ENCODE peak calls at places on chromosomes 16 and 17, in five cellular contexts. R is effector memory CD8-positive, alpha-beta T cell; M is activated CD4-positive, alpha-beta T cell treated with anti-CD3 and anti-CD28 coated beads, Interleukin-2, amount 10 ng/mL, durations not matched to agents 7 days and 5 days; K is T47D; T is AG08396. I is an unnamed sample.

GRCh38 chr16:85445779-85446222 is 167.3 kb upstream of the GSE1 start:
- DNase-seq in R (no peak), M (no peak), K (peak; percentile 64), T (peak; percentile 58), I (no peak)

GRCh38 chr16:89452925-89453324 is 37.4 kb downstream of the ANKRD11 start:
- DNase-seq in R (no peak), M (no peak), K (no peak), T (no peak), I (no peak)

GRCh38 chr16:81816793-81817210 is 37.7 kb downstream of the PLCG2 start:
- DNase-seq in R (no peak), M (no peak), K (no peak), T (no peak), I (no peak)

GRCh38 chr17:82400830-82401229 is 17.3 kb upstream of the HEXD start:
- DNase-seq in R (peak; percentile 31), M (peak; percentile 66), K (no peak), T (no peak), I (peak; percentile 69)

GRCh38 chr16:83995756-83996155 is 27.7 kb downstream of the NECAB2 start:
- DNase-seq in R (no peak), M (no peak), K (no peak), T (peak; percentile 45), I (no peak)

GRCh38 chr17:61150686-61151299 is 248.8 kb upstream of the TBX2 start:
- DNase-seq in R (no peak), M (no peak), K (no peak), T (no peak), I (no peak)

GRCh38 chr16:15610369-15610871 is 32.5 kb downstream of the MARF1 start:
- DNase-seq in R (no peak), M (no peak), K (no peak), T (no peak), I (no peak)

GRCh38 chr17:44767493-44767892 is 8.7 kb downstream of the ADAM11 start:
- DNase-seq in R (no peak), M (no peak), K (no peak), T (no peak), I (no peak)

GRCh38 chr17:43545383-43545632 is 832 bp downstream of the ETV4 start:
- DNase-seq in R (no peak), M (peak; percentile 28), K (no peak), T (no peak), I (no peak)

GRCh38 chr16:88881090-88881580 is 14.7 kb upstream of the PABPN1L start:
- DNase-seq in R (no peak), M (no peak), K (no peak), T (no peak), I (no peak)